ENCODE peak calls at places on chromosome 22, in six cellular contexts. One of them, this sample, is unnamed.

GRCh38 chr22:26713823-26714449 is 56.5 kb downstream of the MIAT start:
- DNase-seq in NAMALWA: no peak
- DNase-seq in iris pigment epithelial cell: peak; percentile 90
- DNase-seq in effector CD4-positive, alpha-beta T cell: no peak
- DNase-seq in activated CD8-positive, alpha-beta memory T cell treated with anti-CD3 and anti-CD28 coated beads for 4 hours: no peak
- DNase-seq in activated CD4-positive, alpha-beta T cell treated with anti-CD3 and anti-CD28 coated beads, Interleukin-2, amount 10 ng/mL, durations not matched to agents 7 days and 5 days: no peak
- DNase-seq in this sample: no peak

GRCh38 chr22:42368379-42369249 is 63.6 kb downstream of the NFAM1 start:
- DNase-seq in NAMALWA: peak; percentile 47
- DNase-seq in activated CD4-positive, alpha-beta T cell treated with anti-CD3 and anti-CD28 coated beads, Interleukin-2, amount 10 ng/mL, durations not matched to agents 7 days and 5 days: peak; percentile 24
- DNase-seq in effector CD4-positive, alpha-beta T cell: peak; percentile 14
- DNase-seq in iris pigment epithelial cell: no peak
- DNase-seq in activated CD8-positive, alpha-beta memory T cell treated with anti-CD3 and anti-CD28 coated beads for 4 hours: no peak
- DNase-seq in this sample: no peak

GRCh38 chr22:45742866-45743450 is 71.3 kb downstream of the ATXN10 start:
- DNase-seq in NAMALWA: no peak
- DNase-seq in effector CD4-positive, alpha-beta T cell: no peak
- DNase-seq in activated CD8-positive, alpha-beta memory T cell treated with anti-CD3 and anti-CD28 coated beads for 4 hours: no peak
- DNase-seq in iris pigment epithelial cell: peak; percentile 75
- DNase-seq in activated CD4-positive, alpha-beta T cell treated with anti-CD3 and anti-CD28 coated beads, Interleukin-2, amount 10 ng/mL, durations not matched to agents 7 days and 5 days: no peak
- DNase-seq in this sample: peak; percentile 14

GRCh38 chr22:30806391-30806861 is 111.8 kb downstream of the OSBP2 start:
- DNase-seq in iris pigment epithelial cell: peak; percentile 66
- DNase-seq in activated CD8-positive, alpha-beta memory T cell treated with anti-CD3 and anti-CD28 coated beads for 4 hours: no peak
- DNase-seq in activated CD4-positive, alpha-beta T cell treated with anti-CD3 and anti-CD28 coated beads, Interleukin-2, amount 10 ng/mL, durations not matched to agents 7 days and 5 days: no peak
- DNase-seq in effector CD4-positive, alpha-beta T cell: no peak
- DNase-seq in NAMALWA: no peak
- DNase-seq in this sample: peak; percentile 42

GRCh38 chr22:29218758-29219408 is 13.2 kb downstream of the EMID1 start:
- DNase-seq in iris pigment epithelial cell: no peak
- DNase-seq in activated CD4-positive, alpha-beta T cell treated with anti-CD3 and anti-CD28 coated beads, Interleukin-2, amount 10 ng/mL, durations not matched to agents 7 days and 5 days: no peak
- DNase-seq in NAMALWA: no peak
- DNase-seq in activated CD8-positive, alpha-beta memory T cell treated with anti-CD3 and anti-CD28 coated beads for 4 hours: no peak
- DNase-seq in effector CD4-positive, alpha-beta T cell: no peak
- DNase-seq in this sample: no peak

GRCh38 chr22:29369460-29369859 is 18.9 kb downstream of the AP1B1 start:
- DNase-seq in iris pigment epithelial cell: peak; percentile 84
- DNase-seq in activated CD8-positive, alpha-beta memory T cell treated with anti-CD3 and anti-CD28 coated beads for 4 hours: no peak
- DNase-seq in activated CD4-positive, alpha-beta T cell treated with anti-CD3 and anti-CD28 coated beads, Interleukin-2, amount 10 ng/mL, durations not matched to agents 7 days and 5 days: no peak
- DNase-seq in NAMALWA: no peak
- DNase-seq in effector CD4-positive, alpha-beta T cell: no peak
- DNase-seq in this sample: no peak

GRCh38 chr22:17501679-17502285 is 61.5 kb upstream of the SLC25A18 start:
- DNase-seq in effector CD4-positive, alpha-beta T cell: peak; percentile 31
- DNase-seq in NAMALWA: peak; percentile 86
- DNase-seq in activated CD8-positive, alpha-beta memory T cell treated with anti-CD3 and anti-CD28 coated beads for 4 hours: no peak
- DNase-seq in iris pigment epithelial cell: peak; percentile 75
- DNase-seq in activated CD4-positive, alpha-beta T cell treated with anti-CD3 and anti-CD28 coated beads, Interleukin-2, amount 10 ng/mL, durations not matched to agents 7 days and 5 days: peak; percentile 59
- DNase-seq in this sample: peak; percentile 69

GRCh38 chr22:50169181-50169759 is 1.3 kb upstream of the PANX2 start:
- DNase-seq in iris pigment epithelial cell: no peak
- DNase-seq in effector CD4-positive, alpha-beta T cell: no peak
- DNase-seq in NAMALWA: no peak
- DNase-seq in activated CD4-positive, alpha-beta T cell treated with anti-CD3 and anti-CD28 coated beads, Interleukin-2, amount 10 ng/mL, durations not matched to agents 7 days and 5 days: no peak
- DNase-seq in activated CD8-positive, alpha-beta memory T cell treated with anti-CD3 and anti-CD28 coated beads for 4 hours: no peak
- DNase-seq in this sample: no peak

GRCh38 chr22:37806409-37807338 is 1.1 kb upstream of the GCAT start:
- DNase-seq in effector CD4-positive, alpha-beta T cell: no peak
- DNase-seq in NAMALWA: peak; percentile 34
- DNase-seq in activated CD8-positive, alpha-beta memory T cell treated with anti-CD3 and anti-CD28 coated beads for 4 hours: no peak
- DNase-seq in activated CD4-positive, alpha-beta T cell treated with anti-CD3 and anti-CD28 coated beads, Interleukin-2, amount 10 ng/mL, durations not matched to agents 7 days and 5 days: no peak
- DNase-seq in iris pigment epithelial cell: peak; percentile 41
- DNase-seq in this sample: no peak

GRCh38 chr22:24201681-24202590 is 20.6 kb downstream of the SUSD2 start:
- DNase-seq in effector CD4-positive, alpha-beta T cell: no peak
- DNase-seq in activated CD4-positive, alpha-beta T cell treated with anti-CD3 and anti-CD28 coated beads, Interleukin-2, amount 10 ng/mL, durations not matched to agents 7 days and 5 days: no peak
- DNase-seq in NAMALWA: no peak
- DNase-seq in iris pigment epithelial cell: peak; percentile 62
- DNase-seq in activated CD8-positive, alpha-beta memory T cell treated with anti-CD3 and anti-CD28 coated beads for 4 hours: no peak
- DNase-seq in this sample: no peak

GRCh38 chr22:36659762-36660509 is 43.6 kb downstream of the CACNG2 start:
- DNase-seq in activated CD8-positive, alpha-beta memory T cell treated with anti-CD3 and anti-CD28 coated beads for 4 hours: no peak
- DNase-seq in NAMALWA: peak; percentile 21
- DNase-seq in iris pigment epithelial cell: peak; percentile 86
- DNase-seq in activated CD4-positive, alpha-beta T cell treated with anti-CD3 and anti-CD28 coated beads, Interleukin-2, amount 10 ng/mL, durations not matched to agents 7 days and 5 days: no peak
- DNase-seq in effector CD4-positive, alpha-beta T cell: no peak
- DNase-seq in this sample: peak; percentile 86

GRCh38 chr22:20779813-20780148 is 5.9 kb downstream of the SERPIND1 start:
- DNase-seq in activated CD8-positive, alpha-beta memory T cell treated with anti-CD3 and anti-CD28 coated beads for 4 hours: no peak
- DNase-seq in activated CD4-positive, alpha-beta T cell treated with anti-CD3 and anti-CD28 coated beads, Interleukin-2, amount 10 ng/mL, durations not matched to agents 7 days and 5 days: no peak
- DNase-seq in NAMALWA: no peak
- DNase-seq in iris pigment epithelial cell: peak; percentile 90
- DNase-seq in effector CD4-positive, alpha-beta T cell: no peak
- DNase-seq in this sample: no peak

GRCh38 chr22:38843201-38843715 is 570 bp downstream of the NPTXR start:
- DNase-seq in NAMALWA: no peak
- DNase-seq in effector CD4-positive, alpha-beta T cell: peak; percentile 15
- DNase-seq in iris pigment epithelial cell: peak; percentile 69
- DNase-seq in activated CD4-positive, alpha-beta T cell treated with anti-CD3 and anti-CD28 coated beads, Interleukin-2, amount 10 ng/mL, durations not matched to agents 7 days and 5 days: peak; percentile 45
- DNase-seq in activated CD8-positive, alpha-beta memory T cell treated with anti-CD3 and anti-CD28 coated beads for 4 hours: no peak
- DNase-seq in this sample: peak; percentile 61

GRCh38 chr22:38506118-38506962 is at the start of gene DDX17:
- DNase-seq in effector CD4-positive, alpha-beta T cell: peak; percentile 90
- DNase-seq in iris pigment epithelial cell: peak; percentile 94
- DNase-seq in NAMALWA: peak; percentile 99
- DNase-seq in activated CD8-positive, alpha-beta memory T cell treated with anti-CD3 and anti-CD28 coated beads for 4 hours: peak; percentile 93
- DNase-seq in activated CD4-positive, alpha-beta T cell treated with anti-CD3 and anti-CD28 coated beads, Interleukin-2, amount 10 ng/mL, durations not matched to agents 7 days and 5 days: peak; percentile 96
- DNase-seq in this sample: peak; percentile 80

GRCh38 chr22:48185071-48185470 is 1422.6 kb downstream of the TBC1D22A start:
- DNase-seq in iris pigment epithelial cell: no peak
- DNase-seq in effector CD4-positive, alpha-beta T cell: no peak
- DNase-seq in activated CD8-positive, alpha-beta memory T cell treated with anti-CD3 and anti-CD28 coated beads for 4 hours: no peak
- DNase-seq in activated CD4-positive, alpha-beta T cell treated with anti-CD3 and anti-CD28 coated beads, Interleukin-2, amount 10 ng/mL, durations not matched to agents 7 days and 5 days: no peak
- DNase-seq in NAMALWA: no peak
- DNase-seq in this sample: no peak

GRCh38 chr22:44089717-44090570 is 65.8 kb downstream of the PARVB start:
- DNase-seq in activated CD4-positive, alpha-beta T cell treated with anti-CD3 and anti-CD28 coated beads, Interleukin-2, amount 10 ng/mL, durations not matched to agents 7 days and 5 days: no peak
- DNase-seq in iris pigment epithelial cell: no peak
- DNase-seq in activated CD8-positive, alpha-beta memory T cell treated with anti-CD3 and anti-CD28 coated beads for 4 hours: no peak
- DNase-seq in NAMALWA: no peak
- DNase-seq in effector CD4-positive, alpha-beta T cell: no peak
- DNase-seq in this sample: no peak

GRCh38 chr22:26461188-26461810 is 22.3 kb downstream of the HPS4 start:
- DNase-seq in activated CD8-positive, alpha-beta memory T cell treated with anti-CD3 and anti-CD28 coated beads for 4 hours: peak; percentile 7
- DNase-seq in NAMALWA: no peak
- DNase-seq in activated CD4-positive, alpha-beta T cell treated with anti-CD3 and anti-CD28 coated beads, Interleukin-2, amount 10 ng/mL, durations not matched to agents 7 days and 5 days: peak; percentile 39
- DNase-seq in iris pigment epithelial cell: peak; percentile 25
- DNase-seq in effector CD4-positive, alpha-beta T cell: peak; percentile 35
- DNase-seq in this sample: peak; percentile 36

GRCh38 chr22:47307326-47307725 is 544.9 kb downstream of the TBC1D22A start:
- DNase-seq in NAMALWA: no peak
- DNase-seq in activated CD8-positive, alpha-beta memory T cell treated with anti-CD3 and anti-CD28 coated beads for 4 hours: no peak
- DNase-seq in iris pigment epithelial cell: peak; percentile 37
- DNase-seq in activated CD4-positive, alpha-beta T cell treated with anti-CD3 and anti-CD28 coated beads, Interleukin-2, amount 10 ng/mL, durations not matched to agents 7 days and 5 days: no peak
- DNase-seq in effector CD4-positive, alpha-beta T cell: no peak
- DNase-seq in this sample: no peak

GRCh38 chr22:49307071-49307830 is 520.4 kb downstream of the BRD1 start:
- DNase-seq in activated CD8-positive, alpha-beta memory T cell treated with anti-CD3 and anti-CD28 coated beads for 4 hours: no peak
- DNase-seq in effector CD4-positive, alpha-beta T cell: no peak
- DNase-seq in NAMALWA: no peak
- DNase-seq in iris pigment epithelial cell: no peak
- DNase-seq in activated CD4-positive, alpha-beta T cell treated with anti-CD3 and anti-CD28 coated beads, Interleukin-2, amount 10 ng/mL, durations not matched to agents 7 days and 5 days: no peak
- DNase-seq in this sample: no peak

GRCh38 chr22:17914474-17914873 is 109.9 kb downstream of the MICAL3 start:
- DNase-seq in iris pigment epithelial cell: no peak
- DNase-seq in activated CD4-positive, alpha-beta T cell treated with anti-CD3 and anti-CD28 coated beads, Interleukin-2, amount 10 ng/mL, durations not matched to agents 7 days and 5 days: no peak
- DNase-seq in NAMALWA: no peak
- DNase-seq in activated CD8-positive, alpha-beta memory T cell treated with anti-CD3 and anti-CD28 coated beads for 4 hours: no peak
- DNase-seq in effector CD4-positive, alpha-beta T cell: no peak
- DNase-seq in this sample: no peak

GRCh38 chr22:49884503-49885260 is 31.0 kb downstream of the ZBED4 start:
- DNase-seq in NAMALWA: no peak
- DNase-seq in effector CD4-positive, alpha-beta T cell: no peak
- DNase-seq in activated CD4-positive, alpha-beta T cell treated with anti-CD3 and anti-CD28 coated beads, Interleukin-2, amount 10 ng/mL, durations not matched to agents 7 days and 5 days: no peak
- DNase-seq in iris pigment epithelial cell: no peak
- DNase-seq in activated CD8-positive, alpha-beta memory T cell treated with anti-CD3 and anti-CD28 coated beads for 4 hours: no peak
- DNase-seq in this sample: no peak

GRCh38 chr22:27663812-27664211 is 137.7 kb downstream of the MN1 start:
- DNase-seq in iris pigment epithelial cell: no peak
- DNase-seq in NAMALWA: no peak
- DNase-seq in activated CD8-positive, alpha-beta memory T cell treated with anti-CD3 and anti-CD28 coated beads for 4 hours: no peak
- DNase-seq in activated CD4-positive, alpha-beta T cell treated with anti-CD3 and anti-CD28 coated beads, Interleukin-2, amount 10 ng/mL, durations not matched to agents 7 days and 5 days: no peak
- DNase-seq in effector CD4-positive, alpha-beta T cell: no peak
- DNase-seq in this sample: no peak

GRCh38 chr22:42758929-42759629 is 38.4 kb upstream of the A4GALT start:
- DNase-seq in NAMALWA: no peak
- DNase-seq in effector CD4-positive, alpha-beta T cell: no peak
- DNase-seq in activated CD4-positive, alpha-beta T cell treated with anti-CD3 and anti-CD28 coated beads, Interleukin-2, amount 10 ng/mL, durations not matched to agents 7 days and 5 days: no peak
- DNase-seq in iris pigment epithelial cell: peak; percentile 87
- DNase-seq in activated CD8-positive, alpha-beta memory T cell treated with anti-CD3 and anti-CD28 coated beads for 4 hours: no peak
- DNase-seq in this sample: no peak

GRCh38 chr22:48795664-48796063 is 1032.0 kb downstream of the BRD1 start:
- DNase-seq in activated CD4-positive, alpha-beta T cell treated with anti-CD3 and anti-CD28 coated beads, Interleukin-2, amount 10 ng/mL, durations not matched to agents 7 days and 5 days: no peak
- DNase-seq in iris pigment epithelial cell: no peak
- DNase-seq in effector CD4-positive, alpha-beta T cell: no peak
- DNase-seq in NAMALWA: no peak
- DNase-seq in activated CD8-positive, alpha-beta memory T cell treated with anti-CD3 and anti-CD28 coated beads for 4 hours: no peak
- DNase-seq in this sample: no peak

GRCh38 chr22:46046299-46046685 is 69.3 kb upstream of the WNT7B start:
- DNase-seq in NAMALWA: no peak
- DNase-seq in activated CD8-positive, alpha-beta memory T cell treated with anti-CD3 and anti-CD28 coated beads for 4 hours: no peak
- DNase-seq in activated CD4-positive, alpha-beta T cell treated with anti-CD3 and anti-CD28 coated beads, Interleukin-2, amount 10 ng/mL, durations not matched to agents 7 days and 5 days: no peak
- DNase-seq in effector CD4-positive, alpha-beta T cell: no peak
- DNase-seq in iris pigment epithelial cell: no peak
- DNase-seq in this sample: no peak

GRCh38 chr22:49913026-49913425 is 5.2 kb downstream of the ALG12 start:
- DNase-seq in effector CD4-positive, alpha-beta T cell: no peak
- DNase-seq in activated CD4-positive, alpha-beta T cell treated with anti-CD3 and anti-CD28 coated beads, Interleukin-2, amount 10 ng/mL, durations not matched to agents 7 days and 5 days: no peak
- DNase-seq in iris pigment epithelial cell: no peak
- DNase-seq in activated CD8-positive, alpha-beta memory T cell treated with anti-CD3 and anti-CD28 coated beads for 4 hours: no peak
- DNase-seq in NAMALWA: no peak
- DNase-seq in this sample: no peak

GRCh38 chr22:19739448-19739895 is 16.1 kb downstream of the GP1BB start:
- DNase-seq in NAMALWA: no peak
- DNase-seq in activated CD8-positive, alpha-beta memory T cell treated with anti-CD3 and anti-CD28 coated beads for 4 hours: no peak
- DNase-seq in activated CD4-positive, alpha-beta T cell treated with anti-CD3 and anti-CD28 coated beads, Interleukin-2, amount 10 ng/mL, durations not matched to agents 7 days and 5 days: no peak
- DNase-seq in effector CD4-positive, alpha-beta T cell: no peak
- DNase-seq in iris pigment epithelial cell: no peak
- DNase-seq in this sample: no peak

GRCh38 chr22:24413271-24413670 is 14.1 kb upstream of the ADORA2A start:
- DNase-seq in activated CD4-positive, alpha-beta T cell treated with anti-CD3 and anti-CD28 coated beads, Interleukin-2, amount 10 ng/mL, durations not matched to agents 7 days and 5 days: no peak
- DNase-seq in activated CD8-positive, alpha-beta memory T cell treated with anti-CD3 and anti-CD28 coated beads for 4 hours: no peak
- DNase-seq in iris pigment epithelial cell: no peak
- DNase-seq in NAMALWA: no peak
- DNase-seq in effector CD4-positive, alpha-beta T cell: no peak
- DNase-seq in this sample: no peak

GRCh38 chr22:21000215-21000986 is 1.5 kb downstream of the THAP7 start:
- DNase-seq in activated CD8-positive, alpha-beta memory T cell treated with anti-CD3 and anti-CD28 coated beads for 4 hours: no peak
- DNase-seq in activated CD4-positive, alpha-beta T cell treated with anti-CD3 and anti-CD28 coated beads, Interleukin-2, amount 10 ng/mL, durations not matched to agents 7 days and 5 days: no peak
- DNase-seq in iris pigment epithelial cell: no peak
- DNase-seq in effector CD4-positive, alpha-beta T cell: no peak
- DNase-seq in NAMALWA: no peak
- DNase-seq in this sample: no peak

GRCh38 chr22:17472886-17473285 is 90.4 kb upstream of the SLC25A18 start:
- DNase-seq in iris pigment epithelial cell: no peak
- DNase-seq in effector CD4-positive, alpha-beta T cell: no peak
- DNase-seq in NAMALWA: no peak
- DNase-seq in activated CD4-positive, alpha-beta T cell treated with anti-CD3 and anti-CD28 coated beads, Interleukin-2, amount 10 ng/mL, durations not matched to agents 7 days and 5 days: no peak
- DNase-seq in activated CD8-positive, alpha-beta memory T cell treated with anti-CD3 and anti-CD28 coated beads for 4 hours: no peak
- DNase-seq in this sample: no peak

GRCh38 chr22:48100685-48101417 is 1338.4 kb downstream of the TBC1D22A start:
- DNase-seq in effector CD4-positive, alpha-beta T cell: no peak
- DNase-seq in activated CD4-positive, alpha-beta T cell treated with anti-CD3 and anti-CD28 coated beads, Interleukin-2, amount 10 ng/mL, durations not matched to agents 7 days and 5 days: no peak
- DNase-seq in iris pigment epithelial cell: no peak
- DNase-seq in activated CD8-positive, alpha-beta memory T cell treated with anti-CD3 and anti-CD28 coated beads for 4 hours: no peak
- DNase-seq in NAMALWA: no peak
- DNase-seq in this sample: no peak

GRCh38 chr22:27682438-27682837 is 119.1 kb downstream of the MN1 start:
- DNase-seq in iris pigment epithelial cell: no peak
- DNase-seq in activated CD8-positive, alpha-beta memory T cell treated with anti-CD3 and anti-CD28 coated beads for 4 hours: no peak
- DNase-seq in activated CD4-positive, alpha-beta T cell treated with anti-CD3 and anti-CD28 coated beads, Interleukin-2, amount 10 ng/mL, durations not matched to agents 7 days and 5 days: no peak
- DNase-seq in NAMALWA: peak; percentile 12
- DNase-seq in effector CD4-positive, alpha-beta T cell: no peak
- DNase-seq in this sample: no peak

GRCh38 chr22:35376728-35377472 is 4.0 kb upstream of the HMOX1 start:
- DNase-seq in activated CD4-positive, alpha-beta T cell treated with anti-CD3 and anti-CD28 coated beads, Interleukin-2, amount 10 ng/mL, durations not matched to agents 7 days and 5 days: peak; percentile 19
- DNase-seq in NAMALWA: peak; percentile 70
- DNase-seq in activated CD8-positive, alpha-beta memory T cell treated with anti-CD3 and anti-CD28 coated beads for 4 hours: no peak
- DNase-seq in iris pigment epithelial cell: peak; percentile 99
- DNase-seq in effector CD4-positive, alpha-beta T cell: no peak
- DNase-seq in this sample: peak; percentile 84

GRCh38 chr22:36198936-36199616 is 2.5 kb downstream of the APOL4 start:
- DNase-seq in activated CD4-positive, alpha-beta T cell treated with anti-CD3 and anti-CD28 coated beads, Interleukin-2, amount 10 ng/mL, durations not matched to agents 7 days and 5 days: no peak
- DNase-seq in activated CD8-positive, alpha-beta memory T cell treated with anti-CD3 and anti-CD28 coated beads for 4 hours: no peak
- DNase-seq in iris pigment epithelial cell: no peak
- DNase-seq in NAMALWA: no peak
- DNase-seq in effector CD4-positive, alpha-beta T cell: no peak
- DNase-seq in this sample: no peak

GRCh38 chr22:21726650-21727049 is 8.9 kb downstream of the YPEL1 start:
- DNase-seq in activated CD4-positive, alpha-beta T cell treated with anti-CD3 and anti-CD28 coated beads, Interleukin-2, amount 10 ng/mL, durations not matched to agents 7 days and 5 days: peak; percentile 62
- DNase-seq in iris pigment epithelial cell: no peak
- DNase-seq in activated CD8-positive, alpha-beta memory T cell treated with anti-CD3 and anti-CD28 coated beads for 4 hours: no peak
- DNase-seq in effector CD4-positive, alpha-beta T cell: no peak
- DNase-seq in NAMALWA: peak; percentile 82
- DNase-seq in this sample: no peak

GRCh38 chr22:46732041-46732379 is 6.0 kb downstream of the CERK start:
- DNase-seq in activated CD4-positive, alpha-beta T cell treated with anti-CD3 and anti-CD28 coated beads, Interleukin-2, amount 10 ng/mL, durations not matched to agents 7 days and 5 days: no peak
- DNase-seq in NAMALWA: no peak
- DNase-seq in activated CD8-positive, alpha-beta memory T cell treated with anti-CD3 and anti-CD28 coated beads for 4 hours: no peak
- DNase-seq in iris pigment epithelial cell: no peak
- DNase-seq in effector CD4-positive, alpha-beta T cell: no peak
- DNase-seq in this sample: no peak

GRCh38 chr22:28341001-28341400 is 338.6 kb downstream of the TTC28 start:
- DNase-seq in activated CD8-positive, alpha-beta memory T cell treated with anti-CD3 and anti-CD28 coated beads for 4 hours: no peak
- DNase-seq in activated CD4-positive, alpha-beta T cell treated with anti-CD3 and anti-CD28 coated beads, Interleukin-2, amount 10 ng/mL, durations not matched to agents 7 days and 5 days: no peak
- DNase-seq in NAMALWA: no peak
- DNase-seq in effector CD4-positive, alpha-beta T cell: no peak
- DNase-seq in iris pigment epithelial cell: no peak
- DNase-seq in this sample: no peak

GRCh38 chr22:27531782-27532530 is 269.6 kb downstream of the MN1 start:
- DNase-seq in iris pigment epithelial cell: peak; percentile 76
- DNase-seq in effector CD4-positive, alpha-beta T cell: no peak
- DNase-seq in activated CD8-positive, alpha-beta memory T cell treated with anti-CD3 and anti-CD28 coated beads for 4 hours: no peak
- DNase-seq in NAMALWA: no peak
- DNase-seq in activated CD4-positive, alpha-beta T cell treated with anti-CD3 and anti-CD28 coated beads, Interleukin-2, amount 10 ng/mL, durations not matched to agents 7 days and 5 days: no peak
- DNase-seq in this sample: peak; percentile 17